ENCODE peak calls at places on chromosomes 13 and 19, in five cellular contexts. N is T-helper 9 cell; H is activated gamma-delta T cell treated with Interleukin-2 at 50 U/mL for 16 hours; R is NCI-H1930; O is stimulated activated CD8-positive, alpha-beta memory T cell treated with anti-CD3 and anti-CD28 coated beads, Interleukin-2, amount 100 ng/mL, for 48 hours. A is an unnamed sample.
A peak's percentile ranks its signal among the peaks of the same experiment; 100 is the strongest.

GRCh38 chr13:27349458-27349857 is 75.0 kb upstream of the GTF3A start:
- DNase-seq in O (no peak), H (no peak), R (no peak), N (no peak), A (no peak)

GRCh38 chr19:55385236-55385748 is 440 bp upstream of the RPL28 start:
- DNase-seq in H (peak; percentile 97), N (peak; percentile 92), O (peak; percentile 86), R (peak; percentile 94), A (peak; percentile 86)

GRCh38 chr19:15422311-15423075 is 3.7 kb upstream of the AKAP8L start:
- DNase-seq in R (no peak), N (no peak), H (no peak), O (no peak), A (no peak)

GRCh38 chr13:56988543-56988942 is 152.2 kb upstream of the PRR20A start:
- DNase-seq in O (no peak), H (no peak), N (no peak), R (no peak), A (no peak)

GRCh38 chr19:10471909-10472308 is 31.2 kb downstream of the KEAP1 start:
- DNase-seq in H (no peak), R (no peak), N (no peak), O (no peak), A (no peak)

GRCh38 chr19:35169226-35169995 is 14.9 kb downstream of the FXYD5 start:
- DNase-seq in R (no peak), H (no peak), O (no peak), N (no peak), A (no peak)

GRCh38 chr13:93146584-93147292 is 79.9 kb upstream of the GPC6 start:
- DNase-seq in H (no peak), R (no peak), O (no peak), N (no peak), A (no peak)

GRCh38 chr19:40143612-40144011 is 47.6 kb upstream of the MAP3K10 start:
- DNase-seq in N (peak; percentile 4), O (no peak), R (no peak), H (peak; percentile 25), A (no peak)

GRCh38 chr13:23427342-23428182 is 5.9 kb downstream of the SACS start:
- DNase-seq in R (no peak), O (no peak), N (no peak), H (no peak), A (no peak)

GRCh38 chr13:101811440-101811839 is 359.0 kb downstream of the ITGBL1 start:
- DNase-seq in R (no peak), H (no peak), O (no peak), N (no peak), A (no peak)

GRCh38 chr13:41137951-41138350 is 5.3 kb upstream of the KBTBD6 start:
- DNase-seq in H (no peak), N (no peak), O (no peak), R (no peak), A (no peak)

GRCh38 chr13:111114362-111115050 is 604 bp upstream of the ARHGEF7 start:
- DNase-seq in N (no peak), H (no peak), R (no peak), O (no peak), A (peak; percentile 35)

GRCh38 chr13:91142572-91142971 is 204.9 kb upstream of the MIR17HG start:
- DNase-seq in N (no peak), O (no peak), H (no peak), R (peak; percentile 49), A (no peak)

GRCh38 chr19:29702161-29702957 is 12.7 kb downstream of the C19orf12 start:
- DNase-seq in H (no peak), O (no peak), N (no peak), R (no peak), A (no peak)

A was measured in GM12891.